ENCODE peak calls at places on chromosomes 16 and 17, in seven cellular contexts. F, Q, O, J, V, H and I are unnamed samples.

GRCh38 chr16:85677383-85677967 is 11.3 kb downstream of the GINS2 start:
- DNase-seq in F (no peak), Q (peak), O (no peak), J (no peak), V (no peak), H (no peak), I (no peak)

GRCh38 chr16:85437161-85438052 is 175.7 kb upstream of the GSE1 start:
- DNase-seq in F (no peak), Q (peak), O (no peak), J (no peak), V (peak), H (peak), I (peak)

GRCh38 chr16:22743401-22743800 is 70.6 kb upstream of the HS3ST2 start:
- DNase-seq in F (no peak), Q (no peak), O (no peak), J (no peak), V (no peak), H (no peak), I (no peak)

GRCh38 chr16:29790183-29790948 is at the start of gene KIF22:
- DNase-seq in F (peak), Q (peak), O (peak), J (peak), V (peak), H (peak), I (peak)

GRCh38 chr16:72311426-72311825 is 139.5 kb upstream of the PMFBP1 start:
- DNase-seq in F (no peak), Q (no peak), O (no peak), J (no peak), V (no peak), H (no peak), I (no peak)

GRCh38 chr17:43962479-43962878 is 8.7 kb upstream of the PYY start:
- DNase-seq in F (no peak), Q (no peak), O (no peak), J (no peak), V (no peak), H (no peak), I (no peak)

GRCh38 chr16:27786221-27786848 is 236.4 kb downstream of the KATNIP start:
- DNase-seq in F (no peak), Q (no peak), O (no peak), J (no peak), V (no peak), H (no peak), I (no peak)

GRCh38 chr17:80889231-80889896 is 102.3 kb upstream of the CHMP6 start:
- DNase-seq in F (no peak), Q (peak), O (peak), J (no peak), V (no peak), H (no peak), I (no peak)

GRCh38 chr17:82179946-82180475 is 32.6 kb downstream of the CCDC57 start:
- DNase-seq in F (no peak), Q (no peak), O (no peak), J (no peak), V (no peak), H (no peak), I (no peak)

GRCh38 chr16:85057948-85058347 is 30.4 kb downstream of the KIAA0513 start:
- DNase-seq in F (no peak), Q (no peak), O (no peak), J (no peak), V (no peak), H (no peak), I (no peak)

GRCh38 chr16:28534542-28535373 is 4.0 kb downstream of the NUPR1 start:
- DNase-seq in F (no peak), Q (no peak), O (no peak), J (no peak), V (no peak), H (no peak), I (no peak)

GRCh38 chr17:322006-322780 is 30.4 kb downstream of the RPH3AL start:
- DNase-seq in F (no peak), Q (peak), O (no peak), J (no peak), V (no peak), H (no peak), I (no peak)

GRCh38 chr16:87780385-87780989 is 14.7 kb upstream of the KLHDC4 start:
- DNase-seq in F (peak), Q (no peak), O (peak), J (peak), V (no peak), H (no peak), I (peak)

GRCh38 chr17:74119960-74120359 is 83.5 kb upstream of the RPL38 start:
- DNase-seq in F (no peak), Q (no peak), O (no peak), J (no peak), V (no peak), H (peak), I (no peak)

GRCh38 chr16:2529961-2530628 is 1.1 kb downstream of the CEMP1 start:
- DNase-seq in F (no peak), Q (peak), O (no peak), J (no peak), V (no peak), H (no peak), I (no peak)

GRCh38 chr16:24045641-24046040 is 209.9 kb downstream of the PRKCB start:
- DNase-seq in F (no peak), Q (no peak), O (no peak), J (peak), V (peak), H (no peak), I (peak)

GRCh38 chr17:39835038-39835786 is 28.9 kb downstream of the IKZF3 start:
- DNase-seq in F (no peak), Q (no peak), O (no peak), J (no peak), V (peak), H (no peak), I (no peak)

GRCh38 chr16:89562027-89562599 is 1.6 kb downstream of the RPL13 start:
- DNase-seq in F (no peak), Q (no peak), O (no peak), J (no peak), V (no peak), H (no peak), I (no peak)

GRCh38 chr17:20266806-20267458 is 200.4 kb downstream of the LGALS9B start:
- DNase-seq in F (no peak), Q (no peak), O (no peak), J (peak), V (no peak), H (no peak), I (no peak)

GRCh38 chr17:76394166-76394565 is 9.8 kb downstream of the SPHK1 start:
- DNase-seq in F (no peak), Q (no peak), O (no peak), J (no peak), V (no peak), H (peak), I (no peak)

GRCh38 chr17:45246861-45247428 is 14.9 kb downstream of the SPATA32 start:
- DNase-seq in F (no peak), Q (peak), O (no peak), J (no peak), V (peak), H (peak), I (no peak)

GRCh38 chr17:16106161-16106891 is 106.7 kb downstream of the TTC19 start:
- DNase-seq in F (no peak), Q (no peak), O (no peak), J (no peak), V (no peak), H (no peak), I (no peak)

GRCh38 chr17:5237541-5238016 is 2.9 kb upstream of the SCIMP start:
- DNase-seq in F (peak), Q (peak), O (peak), J (peak), V (peak), H (no peak), I (peak)

GRCh38 chr16:11411059-11411550 is 65.8 kb downstream of the RMI2 start:
- DNase-seq in F (no peak), Q (no peak), O (no peak), J (no peak), V (no peak), H (no peak), I (no peak)

GRCh38 chr16:10181196-10182162 is 749 bp downstream of the GRIN2A start:
- DNase-seq in F (peak), Q (peak), O (peak), J (peak), V (peak), H (peak), I (no peak)

GRCh38 chr16:88424536-88425230 is 28.4 kb upstream of the ZFPM1 start:
- DNase-seq in F (no peak), Q (no peak), O (no peak), J (no peak), V (no peak), H (no peak), I (no peak)

GRCh38 chr16:8632675-8633182 is 11.2 kb downstream of the METTL22 start:
- DNase-seq in F (no peak), Q (no peak), O (no peak), J (no peak), V (no peak), H (no peak), I (no peak)